ENCODE peak calls at places on chromosomes 11 and 22, in nine cellular contexts. G, T, Z, D, J, U, K, O and S are unnamed samples.

GRCh38 chr11:33718441-33718840 is 17.8 kb downstream of the CD59 start:
- DNase-seq in G (no peak), T (no peak), Z (no peak), D (no peak), J (no peak), U (no peak), K (no peak), O (no peak), S (no peak)

GRCh38 chr11:10305964-10306918 is 1.4 kb downstream of the ADM start:
- DNase-seq in G (no peak), T (peak; percentile 36), Z (no peak), D (no peak), J (no peak), U (no peak), K (no peak), O (peak; percentile 41), S (no peak)

GRCh38 chr11:76248210-76248609 is 41.9 kb upstream of the WNT11 start:
- DNase-seq in G (no peak), T (no peak), Z (no peak), D (no peak), J (no peak), U (peak; percentile 33), K (no peak), O (no peak), S (no peak)

GRCh38 chr22:19110064-19110458 is 12.2 kb downstream of the DGCR2 start:
- DNase-seq in G (no peak), T (no peak), Z (no peak), D (no peak), J (no peak), U (no peak), K (peak; percentile 55), O (no peak), S (no peak)

GRCh38 chr11:114083256-114084252 is 24.0 kb downstream of the ZBTB16 start:
- DNase-seq in G (no peak), T (no peak), Z (no peak), D (no peak), J (no peak), U (no peak), K (no peak), O (no peak), S (no peak)

GRCh38 chr11:73350908-73351636 is 25.1 kb upstream of the RELT start:
- DNase-seq in G (peak; percentile 75), T (peak; percentile 77), Z (peak; percentile 25), D (peak; percentile 44), J (peak; percentile 63), U (peak; percentile 85), K (no peak), O (peak; percentile 59), S (peak; percentile 87)

GRCh38 chr22:40620464-40621046 is 16.0 kb downstream of the MRTFA start:
- DNase-seq in G (no peak), T (peak; percentile 52), Z (no peak), D (no peak), J (peak; percentile 58), U (peak; percentile 80), K (no peak), O (no peak), S (no peak)

GRCh38 chr11:8810331-8811301 is 100.4 kb upstream of the AKIP1 start:
- DNase-seq in G (peak; percentile 85), T (peak; percentile 88), Z (no peak), D (no peak), J (peak; percentile 86), U (peak; percentile 79), K (peak; percentile 91), O (peak; percentile 83), S (peak; percentile 83)

GRCh38 chr22:30185129-30185528 is 61.4 kb downstream of the LIF start:
- DNase-seq in G (no peak), T (no peak), Z (no peak), D (no peak), J (no peak), U (no peak), K (no peak), O (no peak), S (no peak)

GRCh38 chr11:75474240-75474639 is 41.2 kb upstream of the KLHL35 start:
- DNase-seq in G (no peak), T (peak; percentile 19), Z (no peak), D (no peak), J (no peak), U (peak; percentile 39), K (no peak), O (no peak), S (no peak)

GRCh38 chr22:41243361-41243760 is 2.6 kb upstream of the CHADL start:
- DNase-seq in G (no peak), T (no peak), Z (no peak), D (no peak), J (no peak), U (no peak), K (no peak), O (no peak), S (no peak)

GRCh38 chr22:39685336-39686177 is 115.0 kb downstream of the CACNA1I start:
- DNase-seq in G (no peak), T (no peak), Z (no peak), D (no peak), J (no peak), U (no peak), K (no peak), O (no peak), S (no peak)

GRCh38 chr11:126140932-126141291 is 70.5 kb downstream of the RPUSD4 start:
- DNase-seq in G (peak; percentile 82), T (peak; percentile 78), Z (no peak), D (no peak), J (peak; percentile 54), U (peak; percentile 85), K (no peak), O (peak; percentile 57), S (no peak)
- TF ChIP-seq CTCF in G (no peak), T (no peak), Z (no peak), D (no peak), J (no peak), U (no peak), K (no peak), O (no peak), S (no peak)

GRCh38 chr11:123163621-123164020 is 31.4 kb downstream of the CLMP start:
- DNase-seq in G (no peak), T (no peak), Z (no peak), D (no peak), J (no peak), U (no peak), K (no peak), O (no peak), S (no peak)

GRCh38 chr11:123168955-123169484 is 26.0 kb downstream of the CLMP start:
- DNase-seq in G (no peak), T (no peak), Z (no peak), D (no peak), J (no peak), U (no peak), K (no peak), O (no peak), S (no peak)

GRCh38 chr11:123168236-123168635 is 26.8 kb downstream of the CLMP start:
- DNase-seq in G (no peak), T (peak; percentile 53), Z (no peak), D (no peak), J (no peak), U (no peak), K (no peak), O (no peak), S (no peak)

GRCh38 chr11:123164732-123165450 is 30.2 kb downstream of the CLMP start:
- DNase-seq in G (no peak), T (no peak), Z (no peak), D (no peak), J (no peak), U (no peak), K (no peak), O (no peak), S (no peak)

GRCh38 chr11:123166095-123166559 is 28.9 kb downstream of the CLMP start:
- DNase-seq in G (no peak), T (peak; percentile 63), Z (no peak), D (no peak), J (no peak), U (peak; percentile 55), K (peak; percentile 71), O (peak; percentile 58), S (no peak)
- TF ChIP-seq CTCF in G (no peak), T (peak; percentile 58), Z (peak; percentile 68), D (no peak), J (peak; percentile 64), U (peak; percentile 81), K (peak; percentile 46), O (peak; percentile 56), S (peak; percentile 39)

DNA sequence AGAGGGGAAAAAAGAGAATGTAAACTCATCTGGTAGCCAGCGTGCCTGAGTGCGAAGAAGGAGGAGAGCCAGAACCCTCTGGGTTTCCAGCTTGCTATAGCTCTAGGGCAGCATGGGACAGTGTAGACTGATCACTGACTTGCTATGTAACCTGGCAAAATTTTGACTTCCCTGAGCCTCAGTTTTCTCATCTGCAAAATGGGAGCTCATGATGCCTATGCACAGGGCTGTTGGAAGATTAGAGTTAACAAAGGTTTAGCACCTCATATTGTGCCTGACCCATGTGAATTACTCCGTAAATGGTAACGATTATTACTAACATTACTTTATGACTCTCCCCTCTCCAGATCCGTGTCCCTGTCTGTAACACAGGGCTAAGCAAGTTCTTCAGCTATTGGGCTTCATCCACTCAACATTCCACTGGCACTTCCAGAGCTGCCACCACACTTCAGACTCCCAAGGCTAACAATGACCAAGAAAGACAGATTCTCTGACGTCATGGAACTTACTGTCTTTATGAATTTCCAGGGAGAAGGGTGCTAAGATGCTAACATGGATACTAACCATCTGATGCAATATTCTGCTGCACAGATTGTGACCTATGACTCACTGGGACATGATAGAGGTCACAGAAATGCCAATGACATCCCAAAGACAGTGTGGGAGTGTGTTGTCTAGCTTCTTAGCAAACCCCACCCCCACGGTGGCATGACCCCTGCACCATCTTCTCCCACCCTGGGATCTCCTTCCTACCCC is 195.2 kb downstream of the TRIM29 start:
- DNase-seq in G (no peak), T (peak; percentile 21), Z (no peak), D (no peak), J (peak; percentile 5), U (peak; percentile 50), K (no peak), O (no peak), S (no peak)
- TF ChIP-seq CTCF in G (no peak), T (no peak), Z (no peak), D (no peak), J (no peak), U (no peak), K (no peak), O (no peak), S (no peak)

GRCh38 chr11:898160-898517 is 12.5 kb downstream of the CHID1 start:
- DNase-seq in G (no peak), T (no peak), Z (no peak), D (no peak), J (peak; percentile 11), U (peak; percentile 16), K (no peak), O (no peak), S (no peak)

GRCh38 chr11:897226-898159 is 13.1 kb downstream of the CHID1 start:
- DNase-seq in G (no peak), T (no peak), Z (no peak), D (no peak), J (no peak), U (no peak), K (no peak), O (no peak), S (no peak)

GRCh38 chr11:899724-900123 is 10.9 kb downstream of the CHID1 start:
- DNase-seq in G (no peak), T (no peak), Z (no peak), D (no peak), J (no peak), U (no peak), K (no peak), O (no peak), S (no peak)

GRCh38 chr11:900545-900944 is 10.1 kb downstream of the CHID1 start:
- DNase-seq in G (no peak), T (no peak), Z (no peak), D (no peak), J (no peak), U (no peak), K (no peak), O (no peak), S (no peak)

GRCh38 chr11:898540-899190 is 11.9 kb downstream of the CHID1 start:
- DNase-seq in G (no peak), T (no peak), Z (no peak), D (no peak), J (no peak), U (peak; percentile 25), K (no peak), O (no peak), S (no peak)
- TF ChIP-seq CTCF in G (no peak), T (peak; percentile 18), Z (peak; percentile 11), D (no peak), J (no peak), U (peak; percentile 15), K (peak; percentile 12), O (no peak), S (peak; percentile 9)